ENCODE peak calls at places on chromosomes 3 and 15, in four cellular contexts. One of them, this sample, is unnamed.
A peak's percentile ranks its signal among the peaks of the same experiment; 100 is the strongest.

GRCh38 chr3:50322386-50323091 is at the start of gene HYAL2:
- DNase-seq in NCI-H460: no peak
- DNase-seq in AG08396: no peak
- DNase-seq in T-helper 17 cell: no peak
- DNase-seq in this sample: no peak

GRCh38 chr15:53625962-53626845 is 133.3 kb downstream of the WDR72 start:
- DNase-seq in AG08396: no peak
- DNase-seq in T-helper 17 cell: no peak
- DNase-seq in NCI-H460: no peak
- DNase-seq in this sample: no peak

GRCh38 chr3:133211449-133211848 is 173.3 kb downstream of the TMEM108 start:
- DNase-seq in AG08396: no peak
- DNase-seq in T-helper 17 cell: no peak
- DNase-seq in NCI-H460: no peak
- DNase-seq in this sample: no peak

GRCh38 chr3:106345353-106346027 is 476.7 kb upstream of the CBLB start:
- DNase-seq in T-helper 17 cell: no peak
- DNase-seq in NCI-H460: peak; percentile 20
- DNase-seq in AG08396: peak; percentile 60
- DNase-seq in this sample: no peak

GRCh38 chr3:57112206-57112605 is 51.7 kb downstream of the SPATA12 start:
- DNase-seq in AG08396: no peak
- DNase-seq in T-helper 17 cell: no peak
- DNase-seq in NCI-H460: no peak
- DNase-seq in this sample: no peak

GRCh38 chr3:158696618-158697017 is 24.2 kb upstream of the LXN start:
- DNase-seq in NCI-H460: no peak
- DNase-seq in T-helper 17 cell: no peak
- DNase-seq in AG08396: no peak
- DNase-seq in this sample: no peak

GRCh38 chr15:63913786-63914185 is 80.0 kb upstream of the HERC1 start:
- DNase-seq in NCI-H460: no peak
- DNase-seq in T-helper 17 cell: no peak
- DNase-seq in AG08396: no peak
- DNase-seq in this sample: no peak

GRCh38 chr15:67413770-67414429 is 107.0 kb upstream of the C15orf61 start:
- DNase-seq in T-helper 17 cell: no peak
- DNase-seq in AG08396: peak; percentile 31
- DNase-seq in NCI-H460: peak; percentile 46
- DNase-seq in this sample: no peak

GRCh38 chr3:141184430-141184829 is 47.2 kb upstream of the PXYLP1 start:
- DNase-seq in AG08396: no peak
- DNase-seq in T-helper 17 cell: no peak
- DNase-seq in NCI-H460: no peak
- DNase-seq in this sample: no peak

GRCh38 chr3:125428216-125428830 is 53.2 kb upstream of the ZNF148 start:
- DNase-seq in T-helper 17 cell: no peak
- DNase-seq in NCI-H460: no peak
- DNase-seq in AG08396: no peak
- DNase-seq in this sample: no peak

GRCh38 chr3:1037631-1038030 is 55.2 kb upstream of the CNTN6 start:
- DNase-seq in T-helper 17 cell: no peak
- DNase-seq in AG08396: no peak
- DNase-seq in NCI-H460: no peak
- DNase-seq in this sample: no peak

GRCh38 chr3:123724306-123724705 is 139.5 kb upstream of the HACD2 start:
- DNase-seq in AG08396: no peak
- DNase-seq in T-helper 17 cell: no peak
- DNase-seq in NCI-H460: no peak
- DNase-seq in this sample: no peak

GRCh38 chr3:55327131-55327920 is 159.8 kb downstream of the WNT5A start:
- DNase-seq in NCI-H460: no peak
- DNase-seq in T-helper 17 cell: no peak
- DNase-seq in AG08396: peak; percentile 66
- DNase-seq in this sample: no peak

GRCh38 chr3:197466586-197467399 is 89.0 kb downstream of the BDH1 start:
- DNase-seq in T-helper 17 cell: no peak
- DNase-seq in AG08396: peak; percentile 61
- DNase-seq in NCI-H460: no peak
- DNase-seq in this sample: no peak

GRCh38 chr3:169891886-169892285 is 19.5 kb upstream of the SAMD7 start:
- DNase-seq in NCI-H460: no peak
- DNase-seq in AG08396: no peak
- DNase-seq in T-helper 17 cell: no peak
- DNase-seq in this sample: no peak

GRCh38 chr3:79767953-79768282 is at the start of gene ROBO1:
- DNase-seq in NCI-H460: no peak
- DNase-seq in AG08396: no peak
- DNase-seq in T-helper 17 cell: no peak
- DNase-seq in this sample: no peak

GRCh38 chr3:12653772-12654171 is 10.1 kb downstream of the RAF1 start:
- DNase-seq in NCI-H460: no peak
- DNase-seq in T-helper 17 cell: no peak
- DNase-seq in AG08396: no peak
- DNase-seq in this sample: no peak

GRCh38 chr15:95647878-95648277 is 682.6 kb upstream of the NR2F2 start:
- DNase-seq in AG08396: no peak
- DNase-seq in T-helper 17 cell: no peak
- DNase-seq in NCI-H460: no peak
- DNase-seq in this sample: no peak

GRCh38 chr3:60954049-60954448 is 297.2 kb downstream of the FHIT start:
- DNase-seq in NCI-H460: no peak
- DNase-seq in AG08396: no peak
- DNase-seq in T-helper 17 cell: no peak
- DNase-seq in this sample: no peak

GRCh38 chr3:57127849-57128566 is 37.1 kb downstream of the IL17RD start:
- DNase-seq in AG08396: no peak
- DNase-seq in T-helper 17 cell: no peak
- DNase-seq in NCI-H460: no peak
- DNase-seq in this sample: no peak

GRCh38 chr3:123447749-123448502 is 964 bp downstream of the ADCY5 start:
- DNase-seq in NCI-H460: no peak
- DNase-seq in AG08396: no peak
- DNase-seq in T-helper 17 cell: peak; percentile 30
- DNase-seq in this sample: peak; percentile 43

GRCh38 chr3:23686535-23686934 is 119.2 kb upstream of the UBE2E1 start:
- DNase-seq in T-helper 17 cell: no peak
- DNase-seq in AG08396: no peak
- DNase-seq in NCI-H460: no peak
- DNase-seq in this sample: no peak

GRCh38 chr15:64894395-64895056 is 17.2 kb upstream of the ANKDD1A start:
- DNase-seq in NCI-H460: no peak
- DNase-seq in AG08396: no peak
- DNase-seq in T-helper 17 cell: peak; percentile 73
- DNase-seq in this sample: peak; percentile 56

GRCh38 chr3:15332405-15333098 is at the start of gene SH3BP5:
- DNase-seq in T-helper 17 cell: peak; percentile 72
- DNase-seq in AG08396: peak; percentile 92
- DNase-seq in NCI-H460: peak; percentile 44
- DNase-seq in this sample: peak; percentile 80

GRCh38 chr15:50880651-50881114 is 27.8 kb upstream of the AP4E1 start:
- DNase-seq in T-helper 17 cell: no peak
- DNase-seq in NCI-H460: peak; percentile 67
- DNase-seq in AG08396: no peak
- DNase-seq in this sample: no peak

GRCh38 chr3:83216919-83217594 is 1455.6 kb upstream of the GBE1 start:
- DNase-seq in NCI-H460: no peak
- DNase-seq in AG08396: no peak
- DNase-seq in T-helper 17 cell: no peak
- DNase-seq in this sample: no peak

GRCh38 chr3:195008816-195009215 is 262.1 kb downstream of the XXYLT1 start:
- DNase-seq in T-helper 17 cell: no peak
- DNase-seq in NCI-H460: no peak
- DNase-seq in AG08396: no peak
- DNase-seq in this sample: no peak

GRCh38 chr15:97904196-97904572 is 56.3 kb upstream of the ARRDC4 start:
- DNase-seq in NCI-H460: peak; percentile 45
- DNase-seq in AG08396: peak; percentile 78
- DNase-seq in T-helper 17 cell: no peak
- DNase-seq in this sample: no peak

GRCh38 chr15:39539466-39539865 is 41.4 kb upstream of the THBS1 start:
- DNase-seq in NCI-H460: no peak
- DNase-seq in AG08396: no peak
- DNase-seq in T-helper 17 cell: no peak
- DNase-seq in this sample: no peak

GRCh38 chr3:126017310-126017709 is 48.3 kb downstream of the ROPN1B start:
- DNase-seq in AG08396: no peak
- DNase-seq in NCI-H460: no peak
- DNase-seq in T-helper 17 cell: no peak
- DNase-seq in this sample: no peak

GRCh38 chr3:170975283-170976189 is 51.0 kb downstream of the SLC2A2 start:
- DNase-seq in T-helper 17 cell: no peak
- DNase-seq in NCI-H460: no peak
- DNase-seq in AG08396: no peak
- DNase-seq in this sample: no peak

GRCh38 chr3:71130516-71131384 is 452.8 kb downstream of the FOXP1 start:
- DNase-seq in AG08396: peak; percentile 65
- DNase-seq in T-helper 17 cell: peak; percentile 26
- DNase-seq in NCI-H460: no peak
- DNase-seq in this sample: no peak

GRCh38 chr3:178072391-178072790 is 463.8 kb upstream of the KCNMB2 start:
- DNase-seq in NCI-H460: no peak
- DNase-seq in T-helper 17 cell: no peak
- DNase-seq in AG08396: no peak
- DNase-seq in this sample: no peak

GRCh38 chr3:151775314-151776258 is 38.3 kb upstream of the AADAC start:
- DNase-seq in T-helper 17 cell: no peak
- DNase-seq in AG08396: no peak
- DNase-seq in NCI-H460: no peak
- DNase-seq in this sample: no peak

GRCh38 chr3:124878561-124879394 is 8.4 kb downstream of the ITGB5 start:
- DNase-seq in AG08396: peak; percentile 84
- DNase-seq in NCI-H460: peak; percentile 92
- DNase-seq in T-helper 17 cell: no peak
- DNase-seq in this sample: no peak

GRCh38 chr15:71806452-71806931 is 3.9 kb upstream of the NR2E3 start:
- DNase-seq in NCI-H460: no peak
- DNase-seq in T-helper 17 cell: no peak
- DNase-seq in AG08396: peak; percentile 49
- DNase-seq in this sample: no peak

GRCh38 chr3:151347432-151347831 is 18.1 kb upstream of the P2RY13 start:
- DNase-seq in AG08396: no peak
- DNase-seq in NCI-H460: no peak
- DNase-seq in T-helper 17 cell: no peak
- DNase-seq in this sample: no peak

GRCh38 chr3:123635220-123635619 is 50.4 kb upstream of the HACD2 start:
- DNase-seq in NCI-H460: no peak
- DNase-seq in AG08396: no peak
- DNase-seq in T-helper 17 cell: no peak
- DNase-seq in this sample: no peak

GRCh38 chr3:185656321-185656840 is 70.3 kb downstream of the SENP2 start:
- DNase-seq in NCI-H460: no peak
- DNase-seq in AG08396: peak; percentile 90
- DNase-seq in T-helper 17 cell: no peak
- DNase-seq in this sample: no peak